ENCODE peak calls at places on chromosomes 3 and 15, in six cellular contexts. One of them, this sample, is unnamed.
A peak's percentile ranks its signal among the peaks of the same experiment; 100 is the strongest.

GRCh38 chr15:74799843-74800558 is 12.6 kb upstream of the LMAN1L start:
- DNase-seq in HCT116: peak; percentile 29
- DNase-seq in NCI-H1092 treated with DMSO at 0.1 percent for 48 hours: no peak
- DNase-seq in HTR-8/SVneo: peak; percentile 86
- DNase-seq in MV-4-11: peak; percentile 79
- DNase-seq in iPS DF 19.7: no peak
- DNase-seq in this sample: peak; percentile 96

GRCh38 chr3:172208586-172209332 is 169.4 kb downstream of the FNDC3B start:
- DNase-seq in HCT116: no peak
- DNase-seq in iPS DF 19.7: no peak
- DNase-seq in HTR-8/SVneo: no peak
- DNase-seq in NCI-H1092 treated with DMSO at 0.1 percent for 48 hours: no peak
- DNase-seq in MV-4-11: no peak
- DNase-seq in this sample: no peak

GRCh38 chr3:29427266-29428103 is 146.6 kb downstream of the RBMS3 start:
- DNase-seq in HCT116: no peak
- DNase-seq in iPS DF 19.7: no peak
- DNase-seq in MV-4-11: no peak
- DNase-seq in NCI-H1092 treated with DMSO at 0.1 percent for 48 hours: no peak
- DNase-seq in HTR-8/SVneo: no peak
- DNase-seq in this sample: no peak

GRCh38 chr3:188042466-188042865 is 111.5 kb upstream of the LPP start:
- DNase-seq in HTR-8/SVneo: no peak
- DNase-seq in NCI-H1092 treated with DMSO at 0.1 percent for 48 hours: no peak
- DNase-seq in HCT116: no peak
- DNase-seq in iPS DF 19.7: no peak
- DNase-seq in MV-4-11: no peak
- DNase-seq in this sample: no peak

GRCh38 chr3:122824465-122825379 is 29.9 kb downstream of the SLC49A4 start:
- DNase-seq in iPS DF 19.7: no peak
- DNase-seq in MV-4-11: no peak
- DNase-seq in HCT116: no peak
- DNase-seq in HTR-8/SVneo: no peak
- DNase-seq in NCI-H1092 treated with DMSO at 0.1 percent for 48 hours: no peak
- DNase-seq in this sample: no peak

GRCh38 chr3:197028711-197029510 is 706 bp downstream of the MELTF start:
- DNase-seq in MV-4-11: no peak
- DNase-seq in NCI-H1092 treated with DMSO at 0.1 percent for 48 hours: no peak
- DNase-seq in iPS DF 19.7: no peak
- DNase-seq in HCT116: no peak
- DNase-seq in HTR-8/SVneo: no peak
- DNase-seq in this sample: no peak

GRCh38 chr15:43541785-43542184 is 24.4 kb downstream of the MAP1A start:
- DNase-seq in HCT116: no peak
- DNase-seq in iPS DF 19.7: no peak
- DNase-seq in NCI-H1092 treated with DMSO at 0.1 percent for 48 hours: no peak
- DNase-seq in MV-4-11: peak; percentile 20
- DNase-seq in HTR-8/SVneo: no peak
- DNase-seq in this sample: no peak

GRCh38 chr3:65960087-65960486 is 78.6 kb downstream of the MAGI1 start:
- DNase-seq in HTR-8/SVneo: no peak
- DNase-seq in iPS DF 19.7: no peak
- DNase-seq in MV-4-11: no peak
- DNase-seq in NCI-H1092 treated with DMSO at 0.1 percent for 48 hours: no peak
- DNase-seq in HCT116: no peak
- DNase-seq in this sample: no peak

GRCh38 chr3:194587438-194587931 is 45.7 kb downstream of the TMEM44 start:
- DNase-seq in HCT116: no peak
- DNase-seq in HTR-8/SVneo: no peak
- DNase-seq in MV-4-11: no peak
- DNase-seq in NCI-H1092 treated with DMSO at 0.1 percent for 48 hours: no peak
- DNase-seq in iPS DF 19.7: no peak
- DNase-seq in this sample: peak; percentile 73

GRCh38 chr3:195097331-195098255 is 173.4 kb downstream of the XXYLT1 start:
- DNase-seq in NCI-H1092 treated with DMSO at 0.1 percent for 48 hours: no peak
- DNase-seq in iPS DF 19.7: no peak
- DNase-seq in HCT116: no peak
- DNase-seq in MV-4-11: peak; percentile 70
- DNase-seq in HTR-8/SVneo: no peak
- DNase-seq in this sample: peak; percentile 17

GRCh38 chr15:96398769-96399168 is 68.3 kb downstream of the NR2F2 start:
- DNase-seq in iPS DF 19.7: no peak
- DNase-seq in MV-4-11: no peak
- DNase-seq in HCT116: no peak
- DNase-seq in HTR-8/SVneo: no peak
- DNase-seq in NCI-H1092 treated with DMSO at 0.1 percent for 48 hours: no peak
- DNase-seq in this sample: no peak

GRCh38 chr3:60363817-60364216 is 887.4 kb downstream of the FHIT start:
- DNase-seq in HTR-8/SVneo: no peak
- DNase-seq in HCT116: no peak
- DNase-seq in iPS DF 19.7: no peak
- DNase-seq in MV-4-11: no peak
- DNase-seq in NCI-H1092 treated with DMSO at 0.1 percent for 48 hours: no peak
- DNase-seq in this sample: no peak